ENCODE peak calls at places on chromosomes 4 and X, in six cellular contexts. One of them, this sample, is unnamed.

GRCh38 chr4:93983133-93983532 is 154.6 kb downstream of the ATOH1 start:
- DNase-seq in CD4-positive, alpha-beta T cell: no peak
- DNase-seq in NCI-H2171 treated with DMSO at 0.1 percent for 48 hours: no peak
- DNase-seq in left ventricle myocardium superior: no peak
- DNase-seq in M059J: no peak
- DNase-seq in activated T-cell treated with anti-CD3 and anti-CD28 coated beads for 24 hours: no peak
- DNase-seq in this sample: no peak

GRCh38 chr4:108433832-108434231 is 186.5 kb upstream of the RPL34 start:
- DNase-seq in CD4-positive, alpha-beta T cell: no peak
- DNase-seq in NCI-H2171 treated with DMSO at 0.1 percent for 48 hours: no peak
- DNase-seq in left ventricle myocardium superior: no peak
- DNase-seq in M059J: peak
- DNase-seq in activated T-cell treated with anti-CD3 and anti-CD28 coated beads for 24 hours: peak
- DNase-seq in this sample: no peak

GRCh38 chr4:60201052-60201673 is 999.0 kb upstream of the ADGRL3 start:
- DNase-seq in CD4-positive, alpha-beta T cell: no peak
- DNase-seq in NCI-H2171 treated with DMSO at 0.1 percent for 48 hours: peak
- DNase-seq in left ventricle myocardium superior: peak
- DNase-seq in M059J: peak
- DNase-seq in activated T-cell treated with anti-CD3 and anti-CD28 coated beads for 24 hours: no peak
- DNase-seq in this sample: peak

GRCh38 chr4:48375651-48376291 is 34.4 kb downstream of the SLAIN2 start:
- DNase-seq in CD4-positive, alpha-beta T cell: no peak
- DNase-seq in NCI-H2171 treated with DMSO at 0.1 percent for 48 hours: no peak
- DNase-seq in left ventricle myocardium superior: no peak
- DNase-seq in M059J: peak
- DNase-seq in activated T-cell treated with anti-CD3 and anti-CD28 coated beads for 24 hours: no peak
- DNase-seq in this sample: no peak

GRCh38 chrX:499870-500364 is 113.2 kb upstream of the PPP2R3B start:
- DNase-seq in CD4-positive, alpha-beta T cell: no peak
- DNase-seq in NCI-H2171 treated with DMSO at 0.1 percent for 48 hours: no peak
- DNase-seq in left ventricle myocardium superior: no peak
- DNase-seq in M059J: no peak
- DNase-seq in activated T-cell treated with anti-CD3 and anti-CD28 coated beads for 24 hours: no peak
- DNase-seq in this sample: no peak

GRCh38 chrX:112025753-112026152 is 56.8 kb downstream of the TRPC5 start:
- DNase-seq in CD4-positive, alpha-beta T cell: no peak
- DNase-seq in NCI-H2171 treated with DMSO at 0.1 percent for 48 hours: no peak
- DNase-seq in left ventricle myocardium superior: no peak
- DNase-seq in M059J: no peak
- DNase-seq in activated T-cell treated with anti-CD3 and anti-CD28 coated beads for 24 hours: no peak
- DNase-seq in this sample: no peak

GRCh38 chr4:6474053-6474568 is 1.7 kb upstream of the PPP2R2C start:
- DNase-seq in CD4-positive, alpha-beta T cell: no peak
- DNase-seq in NCI-H2171 treated with DMSO at 0.1 percent for 48 hours: no peak
- DNase-seq in left ventricle myocardium superior: no peak
- DNase-seq in M059J: no peak
- DNase-seq in activated T-cell treated with anti-CD3 and anti-CD28 coated beads for 24 hours: no peak
- DNase-seq in this sample: no peak

GRCh38 chrX:47483310-47484268 is 567 bp upstream of the ZNF41 start:
- DNase-seq in CD4-positive, alpha-beta T cell: no peak
- DNase-seq in NCI-H2171 treated with DMSO at 0.1 percent for 48 hours: no peak
- DNase-seq in left ventricle myocardium superior: peak
- DNase-seq in M059J: peak
- DNase-seq in activated T-cell treated with anti-CD3 and anti-CD28 coated beads for 24 hours: no peak
- DNase-seq in this sample: peak

GRCh38 chrX:2974946-2975345 is 31.4 kb upstream of the ARSH start:
- DNase-seq in CD4-positive, alpha-beta T cell: no peak
- DNase-seq in NCI-H2171 treated with DMSO at 0.1 percent for 48 hours: no peak
- DNase-seq in left ventricle myocardium superior: no peak
- DNase-seq in M059J: peak
- DNase-seq in activated T-cell treated with anti-CD3 and anti-CD28 coated beads for 24 hours: no peak
- DNase-seq in this sample: no peak

GRCh38 chr4:1798530-1799363 is 5.7 kb downstream of the FGFR3 start:
- DNase-seq in CD4-positive, alpha-beta T cell: no peak
- DNase-seq in NCI-H2171 treated with DMSO at 0.1 percent for 48 hours: no peak
- DNase-seq in left ventricle myocardium superior: no peak
- DNase-seq in M059J: no peak
- DNase-seq in activated T-cell treated with anti-CD3 and anti-CD28 coated beads for 24 hours: no peak
- DNase-seq in this sample: no peak

GRCh38 chrX:46666831-46667230 is 92.1 kb downstream of the SLC9A7 start:
- DNase-seq in CD4-positive, alpha-beta T cell: no peak
- DNase-seq in NCI-H2171 treated with DMSO at 0.1 percent for 48 hours: no peak
- DNase-seq in left ventricle myocardium superior: no peak
- DNase-seq in M059J: no peak
- DNase-seq in activated T-cell treated with anti-CD3 and anti-CD28 coated beads for 24 hours: no peak
- DNase-seq in this sample: no peak

GRCh38 chrX:42567268-42567667 is 210.7 kb downstream of the PPP1R2C start:
- DNase-seq in CD4-positive, alpha-beta T cell: no peak
- DNase-seq in NCI-H2171 treated with DMSO at 0.1 percent for 48 hours: no peak
- DNase-seq in left ventricle myocardium superior: no peak
- DNase-seq in M059J: peak
- DNase-seq in activated T-cell treated with anti-CD3 and anti-CD28 coated beads for 24 hours: no peak
- DNase-seq in this sample: no peak

GRCh38 chrX:153816821-153817220 is 13.5 kb downstream of the PDZD4 start:
- DNase-seq in CD4-positive, alpha-beta T cell: peak
- DNase-seq in NCI-H2171 treated with DMSO at 0.1 percent for 48 hours: no peak
- DNase-seq in left ventricle myocardium superior: no peak
- DNase-seq in M059J: no peak
- DNase-seq in activated T-cell treated with anti-CD3 and anti-CD28 coated beads for 24 hours: peak
- DNase-seq in this sample: no peak

GRCh38 chrX:93875621-93876282 is 201.7 kb downstream of the FAM133A start:
- DNase-seq in CD4-positive, alpha-beta T cell: no peak
- DNase-seq in NCI-H2171 treated with DMSO at 0.1 percent for 48 hours: no peak
- DNase-seq in left ventricle myocardium superior: no peak
- DNase-seq in M059J: no peak
- DNase-seq in activated T-cell treated with anti-CD3 and anti-CD28 coated beads for 24 hours: no peak
- DNase-seq in this sample: no peak

GRCh38 chrX:46754450-46755075 is 4.4 kb downstream of the SLC9A7 start:
- DNase-seq in CD4-positive, alpha-beta T cell: no peak
- DNase-seq in NCI-H2171 treated with DMSO at 0.1 percent for 48 hours: peak
- DNase-seq in left ventricle myocardium superior: no peak
- DNase-seq in M059J: no peak
- DNase-seq in activated T-cell treated with anti-CD3 and anti-CD28 coated beads for 24 hours: no peak
- DNase-seq in this sample: no peak

This sample was measured in head of caudate nucleus.